ENCODE peak calls at places on chromosomes 2 and 18, in eight cellular contexts. V, Y, R, C, P, W, U and O are unnamed samples.

GRCh38 chr2:221283896-221284295 is 288.2 kb downstream of the EPHA4 start:
- DNase-seq in V (peak), Y (no peak), U (no peak), W (no peak), P (no peak), C (no peak), R (no peak), O (no peak)

GRCh38 chr2:46803551-46803885 is 112.1 kb downstream of the MCFD2 start:
- DNase-seq in C (no peak), R (no peak), V (no peak), Y (no peak), P (peak), W (no peak), U (no peak), O (no peak)

GRCh38 chr2:74525717-74526648 is at the start of gene DQX1:
- DNase-seq in P (no peak), C (no peak), W (no peak), V (no peak), U (no peak), R (no peak), Y (peak), O (no peak)

GRCh38 chr2:230307485-230307884 is 19.5 kb upstream of the SP140L start:
- DNase-seq in V (no peak), W (no peak), R (no peak), P (no peak), U (no peak), Y (no peak), C (no peak), O (no peak)

GRCh38 chr2:102753563-102754159 is 8.2 kb upstream of the TMEM182 start:
- DNase-seq in Y (no peak), W (no peak), C (peak), U (no peak), P (peak), V (peak), R (peak), O (peak)

GRCh38 chr2:203201426-203201825 is 37.4 kb upstream of the CYP20A1 start:
- DNase-seq in Y (no peak), C (no peak), V (no peak), R (no peak), P (no peak), U (no peak), W (no peak), O (no peak)

GRCh38 chr18:75207298-75208054 is 1.5 kb downstream of the PTGR3 start:
- DNase-seq in C (no peak), R (no peak), U (no peak), V (no peak), Y (no peak), P (no peak), W (no peak), O (no peak)

GRCh38 chr2:51368250-51368649 is 336.3 kb upstream of the NRXN1 start:
- DNase-seq in C (no peak), P (no peak), V (no peak), W (no peak), Y (no peak), U (no peak), R (no peak), O (no peak)

GRCh38 chr2:102839668-102840388 is 78.0 kb downstream of the TMEM182 start:
- DNase-seq in C (peak), Y (peak), W (no peak), U (no peak), R (no peak), V (no peak), P (peak), O (peak)

GRCh38 chr2:203787954-203788353 is 79.6 kb upstream of the CTLA4 start:
- DNase-seq in P (no peak), V (no peak), C (no peak), R (no peak), U (no peak), W (no peak), Y (no peak), O (no peak)

GRCh38 chr18:79328917-79329316 is 66.8 kb upstream of the NFATC1 start:
- DNase-seq in Y (no peak), C (no peak), R (no peak), P (no peak), U (no peak), W (no peak), V (no peak), O (no peak)

GRCh38 chr2:197115325-197115724 is 188.8 kb upstream of the PGAP1 start:
- DNase-seq in V (no peak), U (no peak), R (no peak), C (no peak), P (no peak), Y (no peak), W (no peak), O (no peak)

GRCh38 chr2:68237404-68237803 is 14.9 kb downstream of the PPP3R1 start:
- DNase-seq in V (no peak), C (no peak), Y (no peak), P (no peak), R (no peak), U (no peak), W (no peak), O (no peak)

GRCh38 chr2:231576465-231576864 is 16.2 kb upstream of the TEX44 start:
- DNase-seq in U (no peak), P (no peak), R (no peak), C (no peak), V (no peak), W (no peak), Y (no peak), O (no peak)

GRCh38 chr2:98524168-98524567 is 79.5 kb downstream of the INPP4A start:
- DNase-seq in V (no peak), Y (no peak), U (no peak), W (no peak), R (no peak), C (no peak), P (no peak), O (no peak)

GRCh38 chr2:52390651-52391050 is 1358.7 kb upstream of the NRXN1 start:
- DNase-seq in R (no peak), U (no peak), W (no peak), Y (no peak), P (no peak), V (peak), C (no peak), O (no peak)

GRCh38 chr2:138081225-138082073 is 117.2 kb downstream of the HNMT start:
- DNase-seq in R (no peak), Y (no peak), V (no peak), W (no peak), C (no peak), U (no peak), P (no peak), O (no peak)

GRCh38 chr2:238155051-238155760 is 3.6 kb upstream of the ERFE start:
- DNase-seq in P (no peak), Y (no peak), V (peak), U (no peak), R (no peak), C (no peak), W (no peak), O (no peak)

GRCh38 chr18:3093624-3094354 is 80.8 kb upstream of the LPIN2 start:
- DNase-seq in Y (no peak), V (no peak), W (no peak), R (no peak), U (no peak), P (peak), C (no peak), O (no peak)

GRCh38 chr2:201909348-201909747 is 103.0 kb downstream of the CDK15 start:
- DNase-seq in C (no peak), Y (no peak), P (no peak), W (no peak), V (peak), U (no peak), R (no peak), O (no peak)

GRCh38 chr2:40371525-40372277 is 80.2 kb downstream of the SLC8A1 start:
- DNase-seq in P (no peak), Y (no peak), R (no peak), W (no peak), U (no peak), V (no peak), C (no peak), O (no peak)

GRCh38 chr2:241702405-241703127 is 727 bp downstream of the ING5 start:
- DNase-seq in U (peak), P (peak), C (peak), W (peak), V (no peak), Y (peak), R (peak), O (peak)

GRCh38 chr2:74947703-74948102 is 10.7 kb upstream of the POLE4 start:
- DNase-seq in R (no peak), C (no peak), V (no peak), P (no peak), U (no peak), W (no peak), Y (no peak), O (no peak)

GRCh38 chr18:35460719-35461118 is 37.0 kb downstream of the INO80C start:
- DNase-seq in W (no peak), Y (no peak), P (no peak), R (no peak), C (no peak), U (no peak), V (no peak), O (no peak)

GRCh38 chr2:235135990-235136561 is 184.3 kb downstream of the SH3BP4 start:
- DNase-seq in R (peak), V (peak), Y (peak), P (peak), C (peak), U (peak), W (no peak), O (peak)

GRCh38 chr18:36050479-36050878 is 16.9 kb downstream of the RPRD1A start:
- DNase-seq in Y (no peak), R (no peak), C (no peak), W (no peak), U (no peak), V (no peak), P (no peak), O (no peak)

GRCh38 chr2:124178719-124179118 is 153.6 kb downstream of the CNTNAP5 start:
- DNase-seq in Y (no peak), P (no peak), C (no peak), V (no peak), R (no peak), W (no peak), U (no peak), O (no peak)